ENCODE peak calls at places on chromosome 3, in nine cellular contexts. One of them, this sample, is unnamed.

GRCh38 chr3:17138246-17139039 is 253.7 kb downstream of the PLCL2 start:
- DNase-seq in GM12892: no peak
- DNase-seq in fibroblast of the aortic adventitia: no peak
- DNase-seq in ureter: no peak
- DNase-seq in activated naive CD4-positive, alpha-beta T cell treated with Interleukin-2 at 50 U/mL for 16 hours: no peak
- DNase-seq in suprapubic skin: no peak
- DNase-seq in GM12865: no peak
- DNase-seq in skeletal muscle cell: no peak
- DNase-seq in ascending aorta: no peak
- DNase-seq in this sample: no peak

GRCh38 chr3:55935241-55935640 is 448.1 kb upstream of the WNT5A start:
- DNase-seq in GM12892: no peak
- DNase-seq in fibroblast of the aortic adventitia: no peak
- DNase-seq in ureter: no peak
- DNase-seq in activated naive CD4-positive, alpha-beta T cell treated with Interleukin-2 at 50 U/mL for 16 hours: no peak
- DNase-seq in suprapubic skin: no peak
- DNase-seq in GM12865: no peak
- DNase-seq in skeletal muscle cell: no peak
- DNase-seq in ascending aorta: no peak
- DNase-seq in this sample: no peak

GRCh38 chr3:125207949-125208568 is 4.5 kb downstream of the SLC12A8 start:
- DNase-seq in GM12892: no peak
- DNase-seq in fibroblast of the aortic adventitia: no peak
- DNase-seq in ureter: no peak
- DNase-seq in activated naive CD4-positive, alpha-beta T cell treated with Interleukin-2 at 50 U/mL for 16 hours: no peak
- DNase-seq in suprapubic skin: no peak
- DNase-seq in GM12865: no peak
- DNase-seq in skeletal muscle cell: no peak
- DNase-seq in ascending aorta: no peak
- DNase-seq in this sample: no peak

GRCh38 chr3:176872771-176873209 is 324.5 kb downstream of the TBL1XR1 start:
- DNase-seq in GM12892: no peak
- DNase-seq in fibroblast of the aortic adventitia: peak
- DNase-seq in ureter: no peak
- DNase-seq in activated naive CD4-positive, alpha-beta T cell treated with Interleukin-2 at 50 U/mL for 16 hours: peak
- DNase-seq in suprapubic skin: no peak
- DNase-seq in GM12865: peak
- DNase-seq in skeletal muscle cell: peak
- DNase-seq in ascending aorta: no peak
- DNase-seq in this sample: peak

GRCh38 chr3:101954361-101954760 is 105.0 kb downstream of the NFKBIZ start:
- DNase-seq in GM12892: no peak
- DNase-seq in fibroblast of the aortic adventitia: no peak
- DNase-seq in ureter: no peak
- DNase-seq in activated naive CD4-positive, alpha-beta T cell treated with Interleukin-2 at 50 U/mL for 16 hours: no peak
- DNase-seq in suprapubic skin: no peak
- DNase-seq in GM12865: no peak
- DNase-seq in skeletal muscle cell: no peak
- DNase-seq in ascending aorta: no peak
- DNase-seq in this sample: no peak

GRCh38 chr3:49900491-49901153 is 3.1 kb downstream of the MST1R start:
- DNase-seq in GM12892: no peak
- DNase-seq in fibroblast of the aortic adventitia: peak
- DNase-seq in ureter: peak
- DNase-seq in activated naive CD4-positive, alpha-beta T cell treated with Interleukin-2 at 50 U/mL for 16 hours: no peak
- DNase-seq in suprapubic skin: no peak
- DNase-seq in GM12865: no peak
- DNase-seq in skeletal muscle cell: no peak
- DNase-seq in ascending aorta: peak
- DNase-seq in this sample: peak

GRCh38 chr3:194941360-194941955 is 255.8 kb downstream of the FAM43A start:
- DNase-seq in GM12892: no peak
- DNase-seq in fibroblast of the aortic adventitia: no peak
- DNase-seq in ureter: peak
- DNase-seq in activated naive CD4-positive, alpha-beta T cell treated with Interleukin-2 at 50 U/mL for 16 hours: no peak
- DNase-seq in suprapubic skin: no peak
- DNase-seq in GM12865: no peak
- DNase-seq in skeletal muscle cell: no peak
- DNase-seq in ascending aorta: no peak
- DNase-seq in this sample: no peak

GRCh38 chr3:29178809-29179793 is 101.8 kb upstream of the RBMS3 start:
- DNase-seq in GM12892: no peak
- DNase-seq in fibroblast of the aortic adventitia: no peak
- DNase-seq in ureter: no peak
- DNase-seq in activated naive CD4-positive, alpha-beta T cell treated with Interleukin-2 at 50 U/mL for 16 hours: no peak
- DNase-seq in suprapubic skin: no peak
- DNase-seq in GM12865: no peak
- DNase-seq in skeletal muscle cell: no peak
- DNase-seq in ascending aorta: no peak
- DNase-seq in this sample: no peak

GRCh38 chr3:120025520-120025919 is 68.7 kb downstream of the GSK3B start:
- DNase-seq in GM12892: no peak
- DNase-seq in fibroblast of the aortic adventitia: no peak
- DNase-seq in ureter: no peak
- DNase-seq in activated naive CD4-positive, alpha-beta T cell treated with Interleukin-2 at 50 U/mL for 16 hours: no peak
- DNase-seq in suprapubic skin: no peak
- DNase-seq in GM12865: no peak
- DNase-seq in skeletal muscle cell: no peak
- DNase-seq in ascending aorta: no peak
- DNase-seq in this sample: no peak

GRCh38 chr3:81744366-81744765 is 17.1 kb downstream of the GBE1 start:
- DNase-seq in GM12892: no peak
- DNase-seq in fibroblast of the aortic adventitia: peak
- DNase-seq in ureter: no peak
- DNase-seq in activated naive CD4-positive, alpha-beta T cell treated with Interleukin-2 at 50 U/mL for 16 hours: no peak
- DNase-seq in suprapubic skin: no peak
- DNase-seq in GM12865: no peak
- DNase-seq in skeletal muscle cell: peak
- DNase-seq in ascending aorta: no peak
- DNase-seq in this sample: no peak

GRCh38 chr3:126456766-126457388 is 18.8 kb downstream of the ZXDC start:
- DNase-seq in GM12892: no peak
- DNase-seq in fibroblast of the aortic adventitia: no peak
- DNase-seq in ureter: no peak
- DNase-seq in activated naive CD4-positive, alpha-beta T cell treated with Interleukin-2 at 50 U/mL for 16 hours: no peak
- DNase-seq in suprapubic skin: peak
- DNase-seq in GM12865: no peak
- DNase-seq in skeletal muscle cell: no peak
- DNase-seq in ascending aorta: no peak
- DNase-seq in this sample: no peak

GRCh38 chr3:58326267-58326932 is 6.3 kb upstream of the PXK start:
- DNase-seq in GM12892: no peak
- DNase-seq in fibroblast of the aortic adventitia: no peak
- DNase-seq in ureter: no peak
- DNase-seq in activated naive CD4-positive, alpha-beta T cell treated with Interleukin-2 at 50 U/mL for 16 hours: no peak
- DNase-seq in suprapubic skin: no peak
- DNase-seq in GM12865: no peak
- DNase-seq in skeletal muscle cell: no peak
- DNase-seq in ascending aorta: no peak
- DNase-seq in this sample: no peak

GRCh38 chr3:106339551-106339950 is 470.7 kb upstream of the CBLB start:
- DNase-seq in GM12892: no peak
- DNase-seq in fibroblast of the aortic adventitia: peak
- DNase-seq in ureter: no peak
- DNase-seq in activated naive CD4-positive, alpha-beta T cell treated with Interleukin-2 at 50 U/mL for 16 hours: no peak
- DNase-seq in suprapubic skin: no peak
- DNase-seq in GM12865: no peak
- DNase-seq in skeletal muscle cell: no peak
- DNase-seq in ascending aorta: no peak
- DNase-seq in this sample: no peak

GRCh38 chr3:126343675-126344074 is 13.5 kb downstream of the KLF15 start:
- DNase-seq in GM12892: no peak
- DNase-seq in fibroblast of the aortic adventitia: no peak
- DNase-seq in ureter: peak
- DNase-seq in activated naive CD4-positive, alpha-beta T cell treated with Interleukin-2 at 50 U/mL for 16 hours: no peak
- DNase-seq in suprapubic skin: peak
- DNase-seq in GM12865: no peak
- DNase-seq in skeletal muscle cell: no peak
- DNase-seq in ascending aorta: no peak
- DNase-seq in this sample: no peak

GRCh38 chr3:37595784-37596180 is 265.9 kb upstream of the CTDSPL start:
- DNase-seq in GM12892: no peak
- DNase-seq in fibroblast of the aortic adventitia: no peak
- DNase-seq in ureter: no peak
- DNase-seq in activated naive CD4-positive, alpha-beta T cell treated with Interleukin-2 at 50 U/mL for 16 hours: no peak
- DNase-seq in suprapubic skin: no peak
- DNase-seq in GM12865: no peak
- DNase-seq in skeletal muscle cell: no peak
- DNase-seq in ascending aorta: no peak
- DNase-seq in this sample: no peak

GRCh38 chr3:194148383-194148782 is 12.4 kb downstream of the HES1 start:
- DNase-seq in GM12892: no peak
- DNase-seq in fibroblast of the aortic adventitia: no peak
- DNase-seq in ureter: peak
- DNase-seq in activated naive CD4-positive, alpha-beta T cell treated with Interleukin-2 at 50 U/mL for 16 hours: no peak
- DNase-seq in suprapubic skin: no peak
- DNase-seq in GM12865: no peak
- DNase-seq in skeletal muscle cell: no peak
- DNase-seq in ascending aorta: no peak
- DNase-seq in this sample: peak

GRCh38 chr3:39183231-39184080 is 8.9 kb downstream of the XIRP1 start:
- DNase-seq in GM12892: no peak
- DNase-seq in fibroblast of the aortic adventitia: no peak
- DNase-seq in ureter: no peak
- DNase-seq in activated naive CD4-positive, alpha-beta T cell treated with Interleukin-2 at 50 U/mL for 16 hours: no peak
- DNase-seq in suprapubic skin: no peak
- DNase-seq in GM12865: no peak
- DNase-seq in skeletal muscle cell: no peak
- DNase-seq in ascending aorta: no peak
- DNase-seq in this sample: no peak

GRCh38 chr3:31532587-31533168 is at the start of gene STT3B:
- DNase-seq in GM12892: peak
- DNase-seq in fibroblast of the aortic adventitia: peak
- DNase-seq in ureter: peak
- DNase-seq in activated naive CD4-positive, alpha-beta T cell treated with Interleukin-2 at 50 U/mL for 16 hours: peak
- DNase-seq in suprapubic skin: no peak
- DNase-seq in GM12865: peak
- DNase-seq in skeletal muscle cell: peak
- DNase-seq in ascending aorta: no peak
- DNase-seq in this sample: peak

GRCh38 chr3:45793482-45794176 is 2.7 kb downstream of the SLC6A20 start:
- DNase-seq in GM12892: no peak
- DNase-seq in fibroblast of the aortic adventitia: no peak
- DNase-seq in ureter: no peak
- DNase-seq in activated naive CD4-positive, alpha-beta T cell treated with Interleukin-2 at 50 U/mL for 16 hours: no peak
- DNase-seq in suprapubic skin: no peak
- DNase-seq in GM12865: no peak
- DNase-seq in skeletal muscle cell: no peak
- DNase-seq in ascending aorta: no peak
- DNase-seq in this sample: no peak

GRCh38 chr3:174891524-174892203 is 32.5 kb downstream of the NAALADL2 start:
- DNase-seq in GM12892: no peak
- DNase-seq in fibroblast of the aortic adventitia: peak
- DNase-seq in ureter: no peak
- DNase-seq in activated naive CD4-positive, alpha-beta T cell treated with Interleukin-2 at 50 U/mL for 16 hours: no peak
- DNase-seq in suprapubic skin: no peak
- DNase-seq in GM12865: no peak
- DNase-seq in skeletal muscle cell: no peak
- DNase-seq in ascending aorta: no peak
- DNase-seq in this sample: no peak

GRCh38 chr3:151431940-151432339 is 28.9 kb downstream of the IGSF10 start:
- DNase-seq in GM12892: no peak
- DNase-seq in fibroblast of the aortic adventitia: peak
- DNase-seq in ureter: no peak
- DNase-seq in activated naive CD4-positive, alpha-beta T cell treated with Interleukin-2 at 50 U/mL for 16 hours: no peak
- DNase-seq in suprapubic skin: no peak
- DNase-seq in GM12865: no peak
- DNase-seq in skeletal muscle cell: peak
- DNase-seq in ascending aorta: no peak
- DNase-seq in this sample: no peak

GRCh38 chr3:46110701-46111493 is 83.6 kb upstream of the XCR1 start:
- DNase-seq in GM12892: no peak
- DNase-seq in fibroblast of the aortic adventitia: peak
- DNase-seq in ureter: no peak
- DNase-seq in activated naive CD4-positive, alpha-beta T cell treated with Interleukin-2 at 50 U/mL for 16 hours: no peak
- DNase-seq in suprapubic skin: no peak
- DNase-seq in GM12865: peak
- DNase-seq in skeletal muscle cell: peak
- DNase-seq in ascending aorta: no peak
- DNase-seq in this sample: no peak

GRCh38 chr3:64856953-64857516 is 169.2 kb upstream of the ADAMTS9 start:
- DNase-seq in GM12892: no peak
- DNase-seq in fibroblast of the aortic adventitia: no peak
- DNase-seq in ureter: no peak
- DNase-seq in activated naive CD4-positive, alpha-beta T cell treated with Interleukin-2 at 50 U/mL for 16 hours: no peak
- DNase-seq in suprapubic skin: no peak
- DNase-seq in GM12865: no peak
- DNase-seq in skeletal muscle cell: no peak
- DNase-seq in ascending aorta: no peak
- DNase-seq in this sample: no peak

This sample was measured in prostate gland.